ENCODE peak calls at places on chromosomes 12 and 14, in six cellular contexts. M, R, S, C, W and T are unnamed samples.

GRCh38 chr14:78566017-78566858 is 396.1 kb downstream of the NRXN3 start:
- DNase-seq in S (peak; percentile 88), M (peak; percentile 43), W (peak; percentile 43), C (peak; percentile 48), R (peak; percentile 49), T (peak; percentile 88)

GRCh38 chr12:106251636-106252035 is 3.8 kb upstream of the CKAP4 start:
- DNase-seq in C (no peak), W (no peak), R (no peak), S (peak; percentile 12), M (peak; percentile 18), T (no peak)

GRCh38 chr12:122227341-122227740 is 1.5 kb upstream of the DIABLO start:
- DNase-seq in C (no peak), R (no peak), M (no peak), S (no peak), W (no peak), T (no peak)

GRCh38 chr12:121003650-121004049 is 12.6 kb downstream of the C12orf43 start:
- DNase-seq in S (peak; percentile 40), W (no peak), R (no peak), C (no peak), M (no peak), T (no peak)

GRCh38 chr14:99029916-99030305 is 242.1 kb downstream of the BCL11B start:
- DNase-seq in C (no peak), M (no peak), S (no peak), W (no peak), R (no peak), T (no peak)

GRCh38 chr12:10940389-10940788 is 1.3 kb upstream of the TAS2R14 start:
- DNase-seq in M (peak; percentile 91), R (peak; percentile 92), S (no peak), C (peak; percentile 20), W (no peak), T (no peak)

GRCh38 chr12:65649126-65649525 is 175.2 kb upstream of the HMGA2 start:
- DNase-seq in S (no peak), R (peak; percentile 99), W (no peak), M (peak; percentile 100), C (peak; percentile 99), T (no peak)

GRCh38 chr14:100109594-100109955 is 44.4 kb downstream of the EVL start:
- DNase-seq in R (no peak), W (no peak), M (no peak), S (no peak), C (no peak), T (no peak)

GRCh38 chr12:29612912-29613311 is 115.4 kb upstream of the OVCH1 start:
- DNase-seq in S (no peak), R (no peak), C (no peak), M (no peak), W (no peak), T (no peak)

DNA sequence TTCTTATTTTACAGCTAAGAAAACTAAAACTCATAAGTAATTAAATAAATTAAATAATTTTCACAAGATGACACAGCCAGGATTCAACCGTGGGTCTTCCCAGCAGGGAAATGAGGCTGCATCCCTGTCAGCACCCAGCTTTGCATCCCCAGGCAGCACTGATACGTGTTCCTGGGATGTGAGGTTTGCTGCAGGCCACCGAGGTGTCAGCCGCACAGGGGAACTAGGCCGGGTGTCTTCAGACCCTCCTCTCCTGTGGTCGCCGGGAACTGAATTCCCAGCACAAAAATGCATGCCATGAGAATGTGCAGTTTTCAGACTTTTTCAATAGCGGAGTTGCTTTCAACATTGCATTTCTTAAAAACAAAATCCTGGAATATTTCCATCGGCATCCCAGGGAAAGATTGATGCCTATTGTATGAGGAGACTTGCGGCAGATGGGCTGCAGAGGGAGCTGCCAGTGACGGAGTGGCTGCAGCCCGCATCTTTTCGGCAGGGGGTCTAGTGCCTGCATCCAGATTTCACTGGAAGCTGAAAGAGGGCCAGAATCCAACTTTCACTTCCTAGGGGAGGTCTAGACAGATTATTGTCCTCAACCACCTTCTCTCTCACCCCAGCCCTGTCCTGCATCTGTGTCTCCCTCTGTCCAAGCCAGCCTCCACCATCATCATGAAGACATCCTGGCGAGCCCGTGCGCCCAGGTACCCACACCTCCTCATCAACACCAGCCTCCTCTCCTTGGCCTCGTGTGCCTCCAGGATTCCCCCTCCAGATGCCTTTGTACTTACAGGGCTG is 12.6 kb downstream of the LRTM2 start:
- DNase-seq in M (no peak), R (no peak), S (peak; percentile 34), W (no peak), C (no peak), T (no peak)
- TF ChIP-seq EZH2 in M (no peak), R (no peak), S (no peak), W (no peak), C (peak; percentile 29), T (no peak)

GRCh38 chr14:35295845-35296161 is 3.6 kb downstream of the PSMA6 start:
- DNase-seq in R (no peak), C (no peak), M (no peak), S (no peak), W (no peak), T (no peak)

GRCh38 chr14:35296505-35296904 is 4.3 kb downstream of the PSMA6 start:
- DNase-seq in R (no peak), C (no peak), W (no peak), M (no peak), S (no peak), T (no peak)

GRCh38 chr14:35292051-35292769 is at the start of gene PSMA6:
- DNase-seq in W (peak; percentile 96), R (peak; percentile 99), S (peak; percentile 100), M (peak; percentile 95), C (peak; percentile 99), T (peak; percentile 100)

GRCh38 chr14:35289623-35290022 is 2.6 kb upstream of the PSMA6 start:
- DNase-seq in R (no peak), W (no peak), C (no peak), S (no peak), M (no peak), T (no peak)

GRCh38 chr14:35292770-35293561 is 784 bp downstream of the PSMA6 start:
- DNase-seq in R (peak; percentile 20), M (peak; percentile 6), W (no peak), S (no peak), C (no peak), T (no peak)
- H2AFZ ChIP-seq in R (peak overlapping the region; percentile 80), M (peak overlapping the region; percentile 75), W (no peak overlapping the region), S (peak overlapping the region; percentile 58), C (peak overlapping the region; percentile 75), T (peak overlapping the region; percentile 23)

DNA sequence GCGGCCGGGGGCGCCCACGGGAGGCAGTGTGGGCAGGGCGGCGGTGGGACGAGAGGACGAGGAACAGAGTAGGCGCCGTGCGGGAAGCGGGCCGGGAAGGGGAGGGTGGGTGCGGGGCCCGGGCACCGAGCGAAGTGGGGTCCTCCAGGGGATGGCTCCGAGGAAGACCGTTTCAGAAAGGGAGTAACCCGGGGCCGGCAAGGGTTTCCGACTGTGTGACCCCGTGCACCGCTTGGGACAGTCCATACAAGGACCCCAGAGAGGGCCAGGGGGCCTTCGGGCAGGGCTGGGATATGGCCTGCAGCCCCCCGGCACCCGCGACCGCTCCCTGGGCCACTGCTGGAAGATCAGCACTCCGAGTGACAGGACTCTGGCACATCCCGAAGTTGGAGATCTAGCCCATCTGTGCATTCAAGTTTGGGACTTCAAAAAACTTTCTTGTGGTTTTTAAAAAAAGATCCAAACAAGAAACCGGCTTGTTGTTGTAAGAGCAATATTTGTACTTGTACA is 448 bp downstream of the TSPAN9 start:
- DNase-seq in M (peak; percentile 28), W (no peak), C (peak; percentile 85), R (no peak), S (no peak), T (peak; percentile 37)
- H3K4me3 ChIP-seq in M (peak overlapping the region; percentile 67), W (no peak overlapping the region), C (peak overlapping the region; percentile 46), R (peak overlapping the region; percentile 75), S (peak overlapping the region; percentile 94), T (peak overlapping the region; percentile 65)

DNA sequence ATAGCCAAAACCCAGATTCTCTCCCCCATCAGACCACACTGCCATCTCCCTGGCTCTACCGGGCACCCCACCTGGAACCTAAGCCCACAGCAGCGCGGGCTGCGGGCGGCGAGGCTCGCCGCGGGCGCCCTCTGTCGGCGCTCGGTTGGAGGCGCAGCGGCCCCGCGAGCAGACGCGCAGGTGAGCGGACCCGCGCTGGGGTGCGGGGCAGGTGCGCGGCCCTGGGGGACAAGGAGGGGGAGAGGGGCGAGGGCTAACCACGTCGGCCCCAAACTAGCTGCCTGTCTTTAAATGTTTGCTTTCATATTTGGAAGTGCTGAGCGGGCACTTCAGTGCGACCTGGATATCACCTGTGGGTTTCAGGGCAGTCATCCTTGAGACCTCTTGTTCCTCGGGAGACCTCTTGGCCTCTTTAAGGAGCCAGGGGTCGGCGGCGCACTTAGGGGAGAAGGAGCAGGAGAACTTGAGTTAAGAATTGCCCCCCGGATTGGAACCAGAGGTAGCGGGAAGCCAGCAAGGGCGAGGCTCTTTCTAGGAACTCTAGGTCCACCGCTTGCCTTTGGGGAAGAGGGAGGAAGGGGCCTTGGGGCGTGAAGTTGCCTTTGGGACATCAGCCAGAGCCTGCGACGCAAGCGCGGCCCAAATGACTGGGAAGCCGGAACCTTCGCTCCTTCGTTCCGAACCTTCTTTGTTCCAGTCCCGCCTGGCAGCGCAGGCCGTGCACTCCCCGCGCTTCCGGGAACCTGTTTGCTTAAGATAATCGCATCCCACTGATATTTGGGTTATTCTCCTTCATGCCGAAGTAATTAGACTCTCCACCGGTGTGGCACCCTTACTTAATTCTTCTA is 78.7 kb downstream of the NEDD1 start:
- DNase-seq in C (no peak), S (peak; percentile 66), R (no peak), W (peak; percentile 43), M (no peak), T (peak; percentile 49)
- TF ChIP-seq EZH2 in C (peak; percentile 48), S (peak; percentile 55), R (no peak), W (no peak), M (peak; percentile 52), T (peak; percentile 50)

DNA sequence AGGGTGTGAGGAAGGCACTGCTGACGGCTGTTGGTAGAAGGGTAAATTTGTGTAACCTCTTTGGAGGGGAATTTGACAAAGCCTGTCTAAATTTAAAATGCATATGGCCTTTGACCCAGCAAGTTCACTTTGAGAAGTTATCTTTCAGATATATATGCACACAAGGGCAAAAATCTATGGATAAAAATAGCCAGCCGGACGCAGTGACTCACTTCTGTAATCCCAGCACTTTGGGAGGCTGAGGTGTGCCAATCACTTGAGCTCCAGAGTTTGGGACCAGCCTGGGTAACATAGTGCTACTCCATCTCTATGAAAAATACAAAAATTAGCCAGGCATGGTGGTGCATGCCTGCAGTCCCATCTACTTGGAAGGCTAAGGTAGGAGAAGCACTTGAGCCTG is 13.4 kb downstream of the UBC start:
- DNase-seq in S (no peak), M (no peak), R (no peak), W (no peak), C (no peak), T (no peak)
- H2AFZ ChIP-seq in S (no peak overlapping the region), M (no peak overlapping the region), R (no peak overlapping the region), W (no peak overlapping the region), C (no peak overlapping the region), T (no peak overlapping the region)

GRCh38 chr12:13197526-13198141 is 1.1 kb downstream of the EMP1 start:
- DNase-seq in S (no peak), C (peak; percentile 75), W (no peak), M (no peak), R (no peak), T (no peak)
- H3K4me3 ChIP-seq in S (no peak overlapping the region), C (peak overlapping the region; percentile 86), W (no peak overlapping the region), M (peak overlapping the region; percentile 96), R (peak overlapping the region; percentile 65), T (no peak overlapping the region)

GRCh38 chr14:105196228-105196960 is 15.3 kb upstream of the NUDT14 start:
- DNase-seq in W (no peak), R (no peak), S (peak; percentile 96), C (no peak), M (no peak), T (no peak)
- TF ChIP-seq EZH2 in W (no peak), R (peak; percentile 38), S (no peak), C (peak; percentile 79), M (peak; percentile 75), T (no peak)